ENCODE peak calls at places on chromosomes 12 and 14, in five cellular contexts. One of them, this sample, is unnamed.
A peak's percentile ranks its signal among the peaks of the same experiment; 100 is the strongest.

GRCh38 chr14:35895256-35895655 is 69.1 kb downstream of the BRMS1L start:
- DNase-seq in activated naive CD4-positive, alpha-beta T cell treated with anti-CD3 and anti-CD28 coated beads for 36 hours: no peak
- DNase-seq in activated CD4-positive, alpha-beta T cell treated with anti-CD3 and anti-CD28 coated beads, Interleukin-2, amount 10 ng/mL, durations not matched to agents 7 days and 5 days: no peak
- DNase-seq in stimulated activated CD8-positive, alpha-beta memory T cell treated with anti-CD3 and anti-CD28 coated beads, Interleukin-2, amount 100 ng/mL, for 48 hours: no peak
- DNase-seq in stimulated activated CD4-positive, alpha-beta T cell treated with anti-CD3 and anti-CD28 coated beads, Interleukin-2, amount 100 ng/mL, for 24 hours: no peak
- DNase-seq in this sample: no peak

GRCh38 chr12:76117067-76117691 is 32.7 kb upstream of the NAP1L1 start:
- DNase-seq in stimulated activated CD8-positive, alpha-beta memory T cell treated with anti-CD3 and anti-CD28 coated beads, Interleukin-2, amount 100 ng/mL, for 48 hours: no peak
- DNase-seq in stimulated activated CD4-positive, alpha-beta T cell treated with anti-CD3 and anti-CD28 coated beads, Interleukin-2, amount 100 ng/mL, for 24 hours: no peak
- DNase-seq in activated CD4-positive, alpha-beta T cell treated with anti-CD3 and anti-CD28 coated beads, Interleukin-2, amount 10 ng/mL, durations not matched to agents 7 days and 5 days: no peak
- DNase-seq in activated naive CD4-positive, alpha-beta T cell treated with anti-CD3 and anti-CD28 coated beads for 36 hours: no peak
- DNase-seq in this sample: no peak

GRCh38 chr12:39846971-39847661 is 227.5 kb upstream of the ABCD2 start:
- DNase-seq in activated naive CD4-positive, alpha-beta T cell treated with anti-CD3 and anti-CD28 coated beads for 36 hours: no peak
- DNase-seq in stimulated activated CD4-positive, alpha-beta T cell treated with anti-CD3 and anti-CD28 coated beads, Interleukin-2, amount 100 ng/mL, for 24 hours: no peak
- DNase-seq in activated CD4-positive, alpha-beta T cell treated with anti-CD3 and anti-CD28 coated beads, Interleukin-2, amount 10 ng/mL, durations not matched to agents 7 days and 5 days: no peak
- DNase-seq in stimulated activated CD8-positive, alpha-beta memory T cell treated with anti-CD3 and anti-CD28 coated beads, Interleukin-2, amount 100 ng/mL, for 48 hours: no peak
- DNase-seq in this sample: no peak

GRCh38 chr14:99231181-99231849 is 40.7 kb downstream of the BCL11B start:
- DNase-seq in activated naive CD4-positive, alpha-beta T cell treated with anti-CD3 and anti-CD28 coated beads for 36 hours: no peak
- DNase-seq in stimulated activated CD4-positive, alpha-beta T cell treated with anti-CD3 and anti-CD28 coated beads, Interleukin-2, amount 100 ng/mL, for 24 hours: no peak
- DNase-seq in stimulated activated CD8-positive, alpha-beta memory T cell treated with anti-CD3 and anti-CD28 coated beads, Interleukin-2, amount 100 ng/mL, for 48 hours: no peak
- DNase-seq in activated CD4-positive, alpha-beta T cell treated with anti-CD3 and anti-CD28 coated beads, Interleukin-2, amount 10 ng/mL, durations not matched to agents 7 days and 5 days: no peak
- DNase-seq in this sample: no peak

GRCh38 chr12:59742831-59743230 is 147.0 kb downstream of the SLC16A7 start:
- DNase-seq in activated CD4-positive, alpha-beta T cell treated with anti-CD3 and anti-CD28 coated beads, Interleukin-2, amount 10 ng/mL, durations not matched to agents 7 days and 5 days: no peak
- DNase-seq in activated naive CD4-positive, alpha-beta T cell treated with anti-CD3 and anti-CD28 coated beads for 36 hours: no peak
- DNase-seq in stimulated activated CD8-positive, alpha-beta memory T cell treated with anti-CD3 and anti-CD28 coated beads, Interleukin-2, amount 100 ng/mL, for 48 hours: no peak
- DNase-seq in stimulated activated CD4-positive, alpha-beta T cell treated with anti-CD3 and anti-CD28 coated beads, Interleukin-2, amount 100 ng/mL, for 24 hours: no peak
- DNase-seq in this sample: no peak

GRCh38 chr12:806116-806805 is 53.9 kb downstream of the WNK1 start:
- DNase-seq in activated naive CD4-positive, alpha-beta T cell treated with anti-CD3 and anti-CD28 coated beads for 36 hours: no peak
- DNase-seq in stimulated activated CD8-positive, alpha-beta memory T cell treated with anti-CD3 and anti-CD28 coated beads, Interleukin-2, amount 100 ng/mL, for 48 hours: no peak
- DNase-seq in activated CD4-positive, alpha-beta T cell treated with anti-CD3 and anti-CD28 coated beads, Interleukin-2, amount 10 ng/mL, durations not matched to agents 7 days and 5 days: no peak
- DNase-seq in stimulated activated CD4-positive, alpha-beta T cell treated with anti-CD3 and anti-CD28 coated beads, Interleukin-2, amount 100 ng/mL, for 24 hours: no peak
- DNase-seq in this sample: no peak

GRCh38 chr12:132660047-132660446 is 27.1 kb downstream of the POLE start:
- DNase-seq in activated CD4-positive, alpha-beta T cell treated with anti-CD3 and anti-CD28 coated beads, Interleukin-2, amount 10 ng/mL, durations not matched to agents 7 days and 5 days: peak; percentile 19
- DNase-seq in stimulated activated CD4-positive, alpha-beta T cell treated with anti-CD3 and anti-CD28 coated beads, Interleukin-2, amount 100 ng/mL, for 24 hours: no peak
- DNase-seq in stimulated activated CD8-positive, alpha-beta memory T cell treated with anti-CD3 and anti-CD28 coated beads, Interleukin-2, amount 100 ng/mL, for 48 hours: no peak
- DNase-seq in activated naive CD4-positive, alpha-beta T cell treated with anti-CD3 and anti-CD28 coated beads for 36 hours: no peak
- DNase-seq in this sample: no peak

GRCh38 chr12:54166543-54167499 is 22.0 kb downstream of the SMUG1 start:
- DNase-seq in stimulated activated CD8-positive, alpha-beta memory T cell treated with anti-CD3 and anti-CD28 coated beads, Interleukin-2, amount 100 ng/mL, for 48 hours: no peak
- DNase-seq in activated CD4-positive, alpha-beta T cell treated with anti-CD3 and anti-CD28 coated beads, Interleukin-2, amount 10 ng/mL, durations not matched to agents 7 days and 5 days: no peak
- DNase-seq in activated naive CD4-positive, alpha-beta T cell treated with anti-CD3 and anti-CD28 coated beads for 36 hours: no peak
- DNase-seq in stimulated activated CD4-positive, alpha-beta T cell treated with anti-CD3 and anti-CD28 coated beads, Interleukin-2, amount 100 ng/mL, for 24 hours: no peak
- DNase-seq in this sample: no peak

GRCh38 chr14:104800600-104801283 is at the start of gene ZBTB42:
- DNase-seq in activated naive CD4-positive, alpha-beta T cell treated with anti-CD3 and anti-CD28 coated beads for 36 hours: peak; percentile 75
- DNase-seq in stimulated activated CD4-positive, alpha-beta T cell treated with anti-CD3 and anti-CD28 coated beads, Interleukin-2, amount 100 ng/mL, for 24 hours: peak; percentile 77
- DNase-seq in activated CD4-positive, alpha-beta T cell treated with anti-CD3 and anti-CD28 coated beads, Interleukin-2, amount 10 ng/mL, durations not matched to agents 7 days and 5 days: peak; percentile 80
- DNase-seq in stimulated activated CD8-positive, alpha-beta memory T cell treated with anti-CD3 and anti-CD28 coated beads, Interleukin-2, amount 100 ng/mL, for 48 hours: peak; percentile 48
- DNase-seq in this sample: peak; percentile 77

GRCh38 chr14:102888748-102889147 is 33.7 kb upstream of the AMN start:
- DNase-seq in stimulated activated CD4-positive, alpha-beta T cell treated with anti-CD3 and anti-CD28 coated beads, Interleukin-2, amount 100 ng/mL, for 24 hours: no peak
- DNase-seq in stimulated activated CD8-positive, alpha-beta memory T cell treated with anti-CD3 and anti-CD28 coated beads, Interleukin-2, amount 100 ng/mL, for 48 hours: no peak
- DNase-seq in activated naive CD4-positive, alpha-beta T cell treated with anti-CD3 and anti-CD28 coated beads for 36 hours: no peak
- DNase-seq in activated CD4-positive, alpha-beta T cell treated with anti-CD3 and anti-CD28 coated beads, Interleukin-2, amount 10 ng/mL, durations not matched to agents 7 days and 5 days: no peak
- DNase-seq in this sample: no peak

GRCh38 chr14:33569844-33570716 is 380.8 kb downstream of the EGLN3 start:
- DNase-seq in stimulated activated CD8-positive, alpha-beta memory T cell treated with anti-CD3 and anti-CD28 coated beads, Interleukin-2, amount 100 ng/mL, for 48 hours: no peak
- DNase-seq in stimulated activated CD4-positive, alpha-beta T cell treated with anti-CD3 and anti-CD28 coated beads, Interleukin-2, amount 100 ng/mL, for 24 hours: no peak
- DNase-seq in activated naive CD4-positive, alpha-beta T cell treated with anti-CD3 and anti-CD28 coated beads for 36 hours: no peak
- DNase-seq in activated CD4-positive, alpha-beta T cell treated with anti-CD3 and anti-CD28 coated beads, Interleukin-2, amount 10 ng/mL, durations not matched to agents 7 days and 5 days: no peak
- DNase-seq in this sample: no peak

GRCh38 chr12:2083008-2083407 is 30.2 kb downstream of the CACNA1C start:
- DNase-seq in stimulated activated CD8-positive, alpha-beta memory T cell treated with anti-CD3 and anti-CD28 coated beads, Interleukin-2, amount 100 ng/mL, for 48 hours: no peak
- DNase-seq in activated CD4-positive, alpha-beta T cell treated with anti-CD3 and anti-CD28 coated beads, Interleukin-2, amount 10 ng/mL, durations not matched to agents 7 days and 5 days: no peak
- DNase-seq in activated naive CD4-positive, alpha-beta T cell treated with anti-CD3 and anti-CD28 coated beads for 36 hours: no peak
- DNase-seq in stimulated activated CD4-positive, alpha-beta T cell treated with anti-CD3 and anti-CD28 coated beads, Interleukin-2, amount 100 ng/mL, for 24 hours: no peak
- DNase-seq in this sample: no peak

GRCh38 chr12:22812531-22812930 is 187.6 kb downstream of the ETNK1 start:
- DNase-seq in stimulated activated CD4-positive, alpha-beta T cell treated with anti-CD3 and anti-CD28 coated beads, Interleukin-2, amount 100 ng/mL, for 24 hours: no peak
- DNase-seq in activated naive CD4-positive, alpha-beta T cell treated with anti-CD3 and anti-CD28 coated beads for 36 hours: no peak
- DNase-seq in stimulated activated CD8-positive, alpha-beta memory T cell treated with anti-CD3 and anti-CD28 coated beads, Interleukin-2, amount 100 ng/mL, for 48 hours: no peak
- DNase-seq in activated CD4-positive, alpha-beta T cell treated with anti-CD3 and anti-CD28 coated beads, Interleukin-2, amount 10 ng/mL, durations not matched to agents 7 days and 5 days: no peak
- DNase-seq in this sample: no peak

GRCh38 chr14:75518625-75519024 is 3.6 kb upstream of the BATF start:
- DNase-seq in activated CD4-positive, alpha-beta T cell treated with anti-CD3 and anti-CD28 coated beads, Interleukin-2, amount 10 ng/mL, durations not matched to agents 7 days and 5 days: peak; percentile 41
- DNase-seq in stimulated activated CD8-positive, alpha-beta memory T cell treated with anti-CD3 and anti-CD28 coated beads, Interleukin-2, amount 100 ng/mL, for 48 hours: no peak
- DNase-seq in stimulated activated CD4-positive, alpha-beta T cell treated with anti-CD3 and anti-CD28 coated beads, Interleukin-2, amount 100 ng/mL, for 24 hours: no peak
- DNase-seq in activated naive CD4-positive, alpha-beta T cell treated with anti-CD3 and anti-CD28 coated beads for 36 hours: peak; percentile 79
- DNase-seq in this sample: no peak

GRCh38 chr12:105492591-105492990 is 162.1 kb downstream of the C12orf75 start:
- DNase-seq in stimulated activated CD4-positive, alpha-beta T cell treated with anti-CD3 and anti-CD28 coated beads, Interleukin-2, amount 100 ng/mL, for 24 hours: no peak
- DNase-seq in activated CD4-positive, alpha-beta T cell treated with anti-CD3 and anti-CD28 coated beads, Interleukin-2, amount 10 ng/mL, durations not matched to agents 7 days and 5 days: no peak
- DNase-seq in stimulated activated CD8-positive, alpha-beta memory T cell treated with anti-CD3 and anti-CD28 coated beads, Interleukin-2, amount 100 ng/mL, for 48 hours: no peak
- DNase-seq in activated naive CD4-positive, alpha-beta T cell treated with anti-CD3 and anti-CD28 coated beads for 36 hours: no peak
- DNase-seq in this sample: no peak

GRCh38 chr14:32028599-32028998 is 48.5 kb upstream of the ARHGAP5 start:
- DNase-seq in activated naive CD4-positive, alpha-beta T cell treated with anti-CD3 and anti-CD28 coated beads for 36 hours: no peak
- DNase-seq in stimulated activated CD4-positive, alpha-beta T cell treated with anti-CD3 and anti-CD28 coated beads, Interleukin-2, amount 100 ng/mL, for 24 hours: no peak
- DNase-seq in stimulated activated CD8-positive, alpha-beta memory T cell treated with anti-CD3 and anti-CD28 coated beads, Interleukin-2, amount 100 ng/mL, for 48 hours: no peak
- DNase-seq in activated CD4-positive, alpha-beta T cell treated with anti-CD3 and anti-CD28 coated beads, Interleukin-2, amount 10 ng/mL, durations not matched to agents 7 days and 5 days: no peak
- DNase-seq in this sample: no peak

GRCh38 chr14:29262979-29263378 is 496.4 kb downstream of the FOXG1 start:
- DNase-seq in activated naive CD4-positive, alpha-beta T cell treated with anti-CD3 and anti-CD28 coated beads for 36 hours: no peak
- DNase-seq in activated CD4-positive, alpha-beta T cell treated with anti-CD3 and anti-CD28 coated beads, Interleukin-2, amount 10 ng/mL, durations not matched to agents 7 days and 5 days: no peak
- DNase-seq in stimulated activated CD4-positive, alpha-beta T cell treated with anti-CD3 and anti-CD28 coated beads, Interleukin-2, amount 100 ng/mL, for 24 hours: no peak
- DNase-seq in stimulated activated CD8-positive, alpha-beta memory T cell treated with anti-CD3 and anti-CD28 coated beads, Interleukin-2, amount 100 ng/mL, for 48 hours: no peak
- DNase-seq in this sample: no peak

GRCh38 chr12:33488036-33488435 is 48.4 kb upstream of the SYT10 start:
- DNase-seq in stimulated activated CD8-positive, alpha-beta memory T cell treated with anti-CD3 and anti-CD28 coated beads, Interleukin-2, amount 100 ng/mL, for 48 hours: no peak
- DNase-seq in stimulated activated CD4-positive, alpha-beta T cell treated with anti-CD3 and anti-CD28 coated beads, Interleukin-2, amount 100 ng/mL, for 24 hours: no peak
- DNase-seq in activated CD4-positive, alpha-beta T cell treated with anti-CD3 and anti-CD28 coated beads, Interleukin-2, amount 10 ng/mL, durations not matched to agents 7 days and 5 days: no peak
- DNase-seq in activated naive CD4-positive, alpha-beta T cell treated with anti-CD3 and anti-CD28 coated beads for 36 hours: no peak
- DNase-seq in this sample: no peak